ENCODE peak calls at places on chromosomes 13 and 19, in four cellular contexts. J is A549, A is HepG2, M is GM23338. H is an unnamed sample.

GRCh38 chr13:112355274-112355843 is 20.8 kb upstream of the SPACA7 start:
- DNase-seq in M (no peak), J (no peak), A (no peak), H (no peak)

GRCh38 chr13:22285867-22286632 is 615.2 kb downstream of the FGF9 start:
- DNase-seq in M (no peak), J (no peak), A (no peak), H (no peak)

GRCh38 chr13:111372651-111373425 is 52.4 kb downstream of the TEX29 start:
- DNase-seq in J (no peak), A (no peak), M (no peak), H (no peak)

GRCh38 chr19:13091400-13092161 is 11.1 kb downstream of the LYL1 start:
- DNase-seq in J (peak; percentile 36), M (peak; percentile 73), A (no peak), H (peak; percentile 40)

GRCh38 chr13:111252449-111253124 is 67.9 kb upstream of the TEX29 start:
- DNase-seq in M (no peak), A (no peak), J (no peak), H (no peak)

GRCh38 chr19:17686592-17687042 is 1.5 kb downstream of the UNC13A start:
- DNase-seq in J (peak; percentile 80), M (peak; percentile 90), A (no peak), H (no peak)

GRCh38 chr19:44812142-44812718 is 3.3 kb downstream of the BCAM start:
- DNase-seq in M (no peak), A (peak; percentile 64), J (no peak), H (no peak)

GRCh38 chr19:2782936-2783780 is at the start of gene SGTA:
- DNase-seq in M (peak; percentile 100), A (peak; percentile 99), J (peak; percentile 99), H (peak; percentile 100)

GRCh38 chr19:18500820-18501219 is 21.1 kb downstream of the ELL start:
- DNase-seq in M (no peak), A (no peak), J (no peak), H (no peak)

GRCh38 chr19:33267706-33268105 is 34.6 kb downstream of the CEBPA start:
- DNase-seq in A (no peak), J (no peak), M (no peak), H (peak; percentile 75)

GRCh38 chr13:107799001-107799400 is 416.3 kb downstream of the LIG4 start:
- DNase-seq in A (no peak), M (no peak), J (no peak), H (no peak)

GRCh38 chr19:21023901-21024300 is 3.4 kb downstream of the ZNF430 start:
- DNase-seq in A (no peak), J (no peak), M (no peak), H (no peak)

GRCh38 chr19:2507109-2507508 is 31.2 kb downstream of the GADD45B start:
- DNase-seq in A (peak; percentile 92), M (no peak), J (peak; percentile 95), H (peak; percentile 42)

GRCh38 chr19:57473646-57474045 is 3.7 kb downstream of the ZNF772 start:
- DNase-seq in J (peak; percentile 41), A (no peak), M (peak; percentile 24), H (no peak)

GRCh38 chr19:29549105-29550070 is 23.6 kb downstream of the VSTM2B start:
- DNase-seq in M (no peak), A (no peak), J (no peak), H (no peak)

GRCh38 chr19:12952488-12953455 is 4.3 kb downstream of the GADD45GIP1 start:
- DNase-seq in A (no peak), J (no peak), M (no peak), H (no peak)

GRCh38 chr13:114258589-114258988 is 22.8 kb upstream of the UPF3A start:
- DNase-seq in M (no peak), A (no peak), J (no peak), H (no peak)

GRCh38 chr13:113804017-113804702 is 45.1 kb downstream of the TMEM255B start:
- DNase-seq in M (no peak), A (no peak), J (no peak), H (no peak)

GRCh38 chr13:112014857-112015256 is 52.1 kb upstream of the SOX1 start:
- DNase-seq in A (no peak), M (no peak), J (no peak), H (no peak)

GRCh38 chr13:59305896-59306295 is 857.8 kb downstream of the DIAPH3 start:
- DNase-seq in M (no peak), A (no peak), J (no peak), H (no peak)

GRCh38 chr13:94702181-94703041 is 9.9 kb downstream of the SOX21 start:
- DNase-seq in M (peak; percentile 55), J (no peak), A (no peak), H (no peak)

GRCh38 chr19:17348700-17349099 is 11.3 kb downstream of the GTPBP3 start:
- DNase-seq in J (peak; percentile 62), M (peak; percentile 77), A (peak; percentile 42), H (no peak)

GRCh38 chr19:52734340-52734892 is 428 bp downstream of the ZNF611 start:
- DNase-seq in A (no peak), M (peak; percentile 39), J (no peak), H (peak; percentile 12)

GRCh38 chr13:44364601-44365000 is 9.0 kb upstream of the SERP2 start:
- DNase-seq in A (peak; percentile 82), J (peak; percentile 57), M (no peak), H (no peak)

GRCh38 chr13:96958286-96958891 is 35.9 kb downstream of the OXGR1 start:
- DNase-seq in M (peak; percentile 84), J (peak; percentile 31), A (peak; percentile 20), H (no peak)

DNA sequence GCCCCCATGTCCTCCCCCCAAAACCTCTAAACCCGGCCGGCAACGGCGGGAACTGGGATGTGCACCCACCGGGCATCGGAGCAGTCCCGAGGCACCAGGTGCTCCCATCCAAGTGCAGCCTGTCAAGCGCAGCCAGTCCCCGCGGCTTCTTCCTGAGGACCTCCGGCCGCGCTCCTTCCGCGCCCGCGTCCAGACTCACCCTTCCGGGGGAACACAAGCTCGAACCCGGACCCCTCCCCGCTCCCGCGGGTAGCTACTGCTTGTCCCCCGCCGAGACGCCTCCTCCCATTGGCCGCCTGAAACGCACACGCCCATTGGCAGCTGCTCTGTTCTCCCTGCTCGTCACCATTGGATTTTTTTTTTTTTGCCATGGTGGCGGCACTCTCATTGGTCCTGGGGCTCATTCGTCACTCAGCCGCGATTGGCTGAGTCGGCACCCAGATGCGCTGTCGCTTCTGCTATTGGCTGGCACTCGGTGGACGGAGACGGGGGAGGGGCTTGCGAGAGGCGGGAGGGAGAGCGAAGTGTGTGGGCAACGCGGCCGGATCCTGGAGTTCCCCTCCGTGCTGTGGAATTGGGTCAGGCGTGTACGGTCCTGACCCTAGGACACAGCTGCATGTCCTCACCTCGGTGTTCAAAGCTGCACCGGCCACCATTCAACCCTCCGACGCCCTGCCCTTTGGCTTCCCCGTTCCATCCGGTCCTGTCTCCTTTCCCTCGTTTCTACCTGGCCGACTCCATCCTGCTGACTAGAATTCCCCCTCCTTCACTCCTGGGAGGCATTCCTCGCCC is at the start of gene TYK2:
- DNase-seq in M (peak; percentile 99), J (peak; percentile 96), A (peak; percentile 97), H (peak; percentile 99)
- TF ChIP-seq REST in M (no peak), J (no peak), A (no peak), H (peak; percentile 28)

DNA sequence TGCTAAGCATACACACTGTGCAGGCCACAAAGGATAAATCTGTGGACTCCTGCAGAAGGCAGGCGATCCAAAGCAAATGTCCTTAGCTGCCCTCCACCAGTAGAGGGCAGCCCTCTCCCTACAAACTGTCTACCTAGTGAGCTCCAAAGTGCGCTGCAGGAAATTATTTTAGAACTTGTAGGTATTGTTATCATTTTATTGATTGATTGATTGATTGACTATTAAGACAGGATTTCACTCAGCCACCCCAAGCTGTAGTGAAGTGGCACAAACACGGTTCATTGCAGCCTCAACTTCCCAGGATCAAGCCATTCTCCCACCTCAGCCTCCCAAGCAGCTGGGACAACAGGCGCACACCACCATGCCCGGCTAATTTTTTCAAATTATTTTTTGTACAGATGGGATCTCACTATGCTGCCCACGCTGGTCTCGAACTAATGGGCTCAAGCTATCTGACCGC is 37.3 kb downstream of the RNF6 start:
- DNase-seq in J (peak; percentile 68), A (peak; percentile 72), M (peak; percentile 65), H (peak; percentile 53)
- TF ChIP-seq CTCF in J (peak; percentile 79), A (peak; percentile 84), M (peak; percentile 88), H (peak; percentile 92)

GRCh38 chr13:46207828-46208227 is 3.9 kb upstream of the LRRC63 start:
- DNase-seq in A (no peak), J (no peak), M (peak; percentile 27), H (no peak)

GRCh38 chr13:46211521-46212351 is at the start of gene LRRC63:
- DNase-seq in J (peak; percentile 69), M (peak; percentile 81), A (no peak), H (peak; percentile 90)

GRCh38 chr13:46213242-46213641 is 1.5 kb downstream of the LRRC63 start:
- DNase-seq in A (no peak), J (no peak), M (no peak), H (no peak)

GRCh38 chr13:46211116-46211515 is 612 bp upstream of the LRRC63 start:
- DNase-seq in M (peak; percentile 22), A (no peak), J (peak; percentile 10), H (no peak)

DNA sequence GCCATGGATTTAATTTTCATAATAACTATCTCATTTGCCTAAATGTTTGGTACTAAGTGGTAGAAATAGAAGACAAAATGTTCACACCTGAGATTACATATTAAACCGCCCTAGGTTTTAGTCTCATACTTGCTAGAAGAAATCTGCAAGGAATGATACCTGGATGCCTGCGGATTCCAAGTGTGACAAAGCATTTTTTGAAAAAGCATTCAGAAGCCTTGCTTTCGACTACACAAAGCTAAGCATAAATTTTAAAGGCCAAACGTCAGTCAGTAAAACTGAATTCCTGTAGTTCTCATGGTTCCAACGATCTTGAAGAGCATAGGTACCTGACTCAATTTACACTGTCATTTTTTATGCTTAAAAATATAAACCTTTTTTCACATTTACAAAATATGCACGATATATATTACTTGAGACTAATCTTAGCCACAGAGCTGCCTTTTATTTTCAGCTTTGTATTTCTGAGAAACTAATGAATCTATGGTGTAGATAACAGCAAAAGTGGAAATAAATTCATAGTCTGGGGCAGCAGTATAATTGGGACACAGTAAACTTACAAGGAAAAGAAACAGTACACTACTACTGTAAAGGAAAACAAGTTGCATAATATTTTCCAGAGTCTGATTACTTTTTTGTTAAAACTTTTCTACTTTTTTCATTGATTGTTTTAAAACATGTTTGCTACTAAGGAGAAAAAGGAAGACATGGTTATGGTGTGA is 1.2 kb upstream of the LRRC63 start:
- DNase-seq in A (no peak), J (no peak), M (no peak), H (no peak)
- H3K4me3 ChIP-seq in A (no peak overlapping the region), J (peak overlapping the region; percentile 43), M (no peak overlapping the region), H (peak overlapping the region; percentile 67)

GRCh38 chr19:41706741-41707501 is 1.5 kb upstream of the CEACAM5 start:
- DNase-seq in M (peak; percentile 93), J (peak; percentile 91), A (peak; percentile 64), H (peak; percentile 41)
- TF ChIP-seq REST in M (peak; percentile 37), J (no peak), A (no peak), H (peak; percentile 79)

GRCh38 chr19:14471436-14472187 is 3.5 kb downstream of the PTGER1 start:
- DNase-seq in A (no peak), M (no peak), J (no peak), H (no peak)

GRCh38 chr19:14470031-14470876 is 4.9 kb downstream of the PTGER1 start:
- DNase-seq in A (no peak), M (no peak), J (no peak), H (no peak)

GRCh38 chr19:14463747-14464146 is 11.4 kb downstream of the PTGER1 start:
- DNase-seq in A (no peak), J (no peak), M (no peak), H (no peak)

GRCh38 chr19:14467816-14468215 is 7.3 kb downstream of the PTGER1 start:
- DNase-seq in M (no peak), J (no peak), A (no peak), H (no peak)

GRCh38 chr19:14467391-14467790 is 7.8 kb downstream of the PTGER1 start:
- DNase-seq in A (no peak), J (no peak), M (no peak), H (no peak)
- TF ChIP-seq CTCF in A (no peak), J (no peak), M (no peak), H (no peak)